ENCODE peak calls at places on chromosome 4, in seven cellular contexts. T, Q, M, K, A, I and G are unnamed samples.

GRCh38 chr4:151599876-151600275 is 160.9 kb downstream of the GATB start:
- DNase-seq in T (no peak), Q (no peak), M (no peak), K (no peak), A (no peak), I (no peak), G (no peak)

GRCh38 chr4:180314972-180315371 is 1928.2 kb upstream of the TENM3 start:
- DNase-seq in T (no peak), Q (no peak), M (no peak), K (no peak), A (no peak), I (no peak), G (no peak)

GRCh38 chr4:138181288-138181687 is 60.9 kb downstream of the SLC7A11 start:
- DNase-seq in T (peak; percentile 35), Q (no peak), M (no peak), K (no peak), A (no peak), I (peak; percentile 65), G (no peak)

GRCh38 chr4:15895517-15895916 is 43.0 kb downstream of the FGFBP1 start:
- DNase-seq in T (peak; percentile 22), Q (no peak), M (no peak), K (no peak), A (no peak), I (no peak), G (no peak)

GRCh38 chr4:182574706-182575105 is 331.5 kb downstream of the TENM3 start:
- DNase-seq in T (no peak), Q (no peak), M (no peak), K (no peak), A (no peak), I (no peak), G (no peak)

GRCh38 chr4:138308421-138308820 is 66.3 kb upstream of the SLC7A11 start:
- DNase-seq in T (peak; percentile 67), Q (peak; percentile 89), M (no peak), K (no peak), A (no peak), I (peak; percentile 13), G (no peak)

GRCh38 chr4:133403913-133404312 is 254.8 kb downstream of the PCDH10 start:
- DNase-seq in T (no peak), Q (no peak), M (no peak), K (no peak), A (no peak), I (no peak), G (no peak)

GRCh38 chr4:152684007-152684406 is 4.2 kb upstream of the TMEM154 start:
- DNase-seq in T (no peak), Q (no peak), M (no peak), K (no peak), A (no peak), I (no peak), G (peak; percentile 21)

GRCh38 chr4:1582227-1582626 is 101.9 kb downstream of the FAM53A start:
- DNase-seq in T (no peak), Q (no peak), M (peak; percentile 76), K (no peak), A (no peak), I (no peak), G (no peak)

GRCh38 chr4:111985386-111985890 is 159.8 kb upstream of the FAM241A start:
- DNase-seq in T (no peak), Q (no peak), M (no peak), K (no peak), A (no peak), I (no peak), G (no peak)

GRCh38 chr4:186724048-186724860 is 598 bp upstream of the FAT1 start:
- DNase-seq in T (peak; percentile 22), Q (peak; percentile 55), M (peak; percentile 88), K (no peak), A (peak; percentile 83), I (peak; percentile 76), G (no peak)

GRCh38 chr4:52983563-52984303 is 121.6 kb downstream of the RASL11B start:
- DNase-seq in T (peak; percentile 65), Q (peak; percentile 72), M (no peak), K (peak; percentile 6), A (no peak), I (peak; percentile 84), G (no peak)

GRCh38 chr4:186806679-186807078 is 83.0 kb upstream of the FAT1 start:
- DNase-seq in T (no peak), Q (no peak), M (no peak), K (no peak), A (no peak), I (no peak), G (no peak)

GRCh38 chr4:78325244-78326187 is 226.1 kb upstream of the ANXA3 start:
- DNase-seq in T (no peak), Q (no peak), M (no peak), K (no peak), A (no peak), I (peak; percentile 25), G (no peak)

GRCh38 chr4:153509724-153510123 is 43.6 kb downstream of the TMEM131L start:
- DNase-seq in T (no peak), Q (no peak), M (no peak), K (no peak), A (no peak), I (no peak), G (no peak)

GRCh38 chr4:54384563-54384962 is 155.5 kb downstream of the PDGFRA start:
- DNase-seq in T (peak; percentile 23), Q (peak; percentile 37), M (no peak), K (no peak), A (no peak), I (peak; percentile 34), G (peak; percentile 40)

GRCh38 chr4:63563288-63564014 is 845.8 kb downstream of the TECRL start:
- DNase-seq in T (no peak), Q (peak; percentile 9), M (no peak), K (no peak), A (peak; percentile 49), I (peak; percentile 14), G (no peak)

GRCh38 chr4:29131304-29131703 is 1588.9 kb upstream of the PCDH7 start:
- DNase-seq in T (no peak), Q (peak; percentile 7), M (no peak), K (no peak), A (no peak), I (no peak), G (no peak)

GRCh38 chr4:93730760-93731159 is 97.8 kb upstream of the ATOH1 start:
- DNase-seq in T (no peak), Q (no peak), M (no peak), K (no peak), A (no peak), I (no peak), G (no peak)

GRCh38 chr4:165325732-165326512 is 1.5 kb upstream of the MSMO1 start:
- DNase-seq in T (peak; percentile 27), Q (peak; percentile 89), M (no peak), K (peak; percentile 13), A (no peak), I (peak; percentile 68), G (peak; percentile 38)

GRCh38 chr4:124334119-124334518 is 378.4 kb downstream of the ANKRD50 start:
- DNase-seq in T (peak; percentile 79), Q (peak; percentile 85), M (no peak), K (no peak), A (no peak), I (peak; percentile 80), G (peak; percentile 37)

GRCh38 chr4:140154572-140154891 is 548 bp upstream of the MAML3 start:
- DNase-seq in T (no peak), Q (no peak), M (no peak), K (no peak), A (no peak), I (no peak), G (no peak)

GRCh38 chr4:145815027-145815612 is 123.5 kb downstream of the ZNF827 start:
- DNase-seq in T (no peak), Q (no peak), M (no peak), K (peak; percentile 34), A (no peak), I (no peak), G (no peak)

GRCh38 chr4:74123065-74123728 is 24.2 kb upstream of the CXCL2 start:
- DNase-seq in T (no peak), Q (peak; percentile 20), M (no peak), K (no peak), A (no peak), I (peak; percentile 43), G (no peak)

GRCh38 chr4:88759039-88759631 is 61.5 kb upstream of the NAP1L5 start:
- DNase-seq in T (peak; percentile 27), Q (peak; percentile 6), M (no peak), K (no peak), A (no peak), I (peak; percentile 49), G (no peak)

GRCh38 chr4:146095091-146095690 is 80.3 kb upstream of the LSM6 start:
- DNase-seq in T (peak; percentile 55), Q (peak; percentile 70), M (no peak), K (peak; percentile 22), A (no peak), I (peak; percentile 78), G (peak; percentile 39)

GRCh38 chr4:76105652-76106051 is 31.1 kb downstream of the ART3 start:
- DNase-seq in T (no peak), Q (peak; percentile 4), M (no peak), K (no peak), A (no peak), I (no peak), G (no peak)

GRCh38 chr4:3207531-3208037 is 41.4 kb upstream of the MSANTD1 start:
- DNase-seq in T (no peak), Q (peak; percentile 12), M (peak; percentile 5), K (no peak), A (no peak), I (peak; percentile 23), G (no peak)

GRCh38 chr4:130424211-130424610 is 1328.3 kb downstream of the C4orf33 start:
- DNase-seq in T (no peak), Q (no peak), M (no peak), K (no peak), A (no peak), I (no peak), G (no peak)

GRCh38 chr4:173171098-173171497 is 2.5 kb downstream of the GALNT7 start:
- DNase-seq in T (no peak), Q (peak; percentile 72), M (no peak), K (no peak), A (no peak), I (peak; percentile 37), G (no peak)

GRCh38 chr4:98977557-98977956 is 18.0 kb upstream of the METAP1 start:
- DNase-seq in T (no peak), Q (no peak), M (no peak), K (no peak), A (no peak), I (no peak), G (no peak)

GRCh38 chr4:22410645-22411247 is 105.1 kb downstream of the ADGRA3 start:
- DNase-seq in T (no peak), Q (peak; percentile 49), M (no peak), K (no peak), A (no peak), I (peak; percentile 26), G (no peak)

GRCh38 chr4:7132730-7133582 is 59.4 kb upstream of the SORCS2 start:
- DNase-seq in T (no peak), Q (no peak), M (no peak), K (no peak), A (no peak), I (no peak), G (no peak)

GRCh38 chr4:1401409-1402020 is 4.7 kb downstream of the NKX1-1 start:
- DNase-seq in T (no peak), Q (no peak), M (peak; percentile 67), K (no peak), A (peak; percentile 30), I (peak; percentile 2), G (no peak)

GRCh38 chr4:61638600-61638999 is 438.5 kb downstream of the ADGRL3 start:
- DNase-seq in T (peak; percentile 53), Q (peak; percentile 74), M (no peak), K (no peak), A (no peak), I (no peak), G (no peak)

GRCh38 chr4:83138979-83139378 is 24.4 kb upstream of the PLAC8 start:
- DNase-seq in T (no peak), Q (no peak), M (no peak), K (no peak), A (no peak), I (no peak), G (no peak)